ENCODE peak calls at places on chromosomes 11 and 22, in nine cellular contexts. X is CD4-positive, alpha-beta T cell; L is T-helper 17 cell; J is OCI-LY7; M is GM20000; E is mucosa of gallbladder; Y is effector CD8-positive, alpha-beta T cell; F is HAP-1; A is GM12865. N is an unnamed sample.

GRCh38 chr11:65712633-65713076 is 603 bp downstream of the KAT5 start:
- DNase-seq in X (no peak), L (no peak), J (no peak), M (no peak), E (no peak), Y (no peak), F (no peak), A (no peak), N (no peak)

GRCh38 chr22:36328635-36329216 is 59.0 kb downstream of the MYH9 start:
- DNase-seq in X (no peak), L (peak), J (peak), M (peak), E (peak), Y (no peak), F (no peak), A (peak), N (no peak)

GRCh38 chr22:35484651-35485372 is 55.8 kb upstream of the RASD2 start:
- DNase-seq in X (no peak), L (no peak), J (no peak), M (no peak), E (no peak), Y (no peak), F (no peak), A (no peak), N (no peak)

GRCh38 chr11:30206249-30206996 is 24.4 kb upstream of the FSHB start:
- DNase-seq in X (no peak), L (no peak), J (peak), M (peak), E (no peak), Y (no peak), F (no peak), A (peak), N (peak)

GRCh38 chr11:60899021-60899936 is 7.1 kb downstream of the PRPF19 start:
- DNase-seq in X (peak), L (no peak), J (peak), M (no peak), E (peak), Y (no peak), F (peak), A (peak), N (peak)

GRCh38 chr11:32884770-32885384 is 7.7 kb upstream of the QSER1 start:
- DNase-seq in X (no peak), L (no peak), J (peak), M (no peak), E (no peak), Y (no peak), F (peak), A (peak), N (peak)

GRCh38 chr22:17896552-17896951 is 122.3 kb upstream of the BID start:
- DNase-seq in X (no peak), L (no peak), J (no peak), M (no peak), E (no peak), Y (no peak), F (no peak), A (no peak), N (no peak)

GRCh38 chr22:42544686-42545085 is 9.1 kb upstream of the SERHL2 start:
- DNase-seq in X (no peak), L (no peak), J (no peak), M (no peak), E (no peak), Y (no peak), F (no peak), A (no peak), N (no peak)

GRCh38 chr11:82960000-82960778 is 58.7 kb downstream of the DDIAS start:
- DNase-seq in X (peak), L (no peak), J (peak), M (peak), E (no peak), Y (no peak), F (no peak), A (peak), N (peak)

GRCh38 chr11:122186439-122187080 is 70.5 kb upstream of the BLID start:
- DNase-seq in X (no peak), L (no peak), J (no peak), M (no peak), E (no peak), Y (no peak), F (no peak), A (no peak), N (no peak)

GRCh38 chr11:1041149-1041467 is 4.6 kb upstream of the MUC6 start:
- DNase-seq in X (no peak), L (no peak), J (no peak), M (no peak), E (no peak), Y (no peak), F (no peak), A (no peak), N (no peak)

GRCh38 chr11:396948-397548 is 3.0 kb downstream of the PKP3 start:
- DNase-seq in X (no peak), L (no peak), J (no peak), M (peak), E (peak), Y (peak), F (peak), A (peak), N (peak)